ENCODE peak calls at places on chromosomes 4 and X, in eight cellular contexts. One of them, this sample, is unnamed.

GRCh38 chrX:73964607-73965006 is 339.4 kb upstream of the ZCCHC13 start:
- DNase-seq in GM12892: no peak
- DNase-seq in erythroblast: no peak
- DNase-seq in sigmoid colon: no peak
- DNase-seq in tibial nerve: no peak
- DNase-seq in K562: no peak
- DNase-seq in lower leg skin: no peak
- DNase-seq in breast epithelium: no peak
- DNase-seq in this sample: no peak

GRCh38 chr4:7973545-7973981 is 33.9 kb upstream of the AFAP1 start:
- DNase-seq in breast epithelium: peak; percentile 56
- DNase-seq in erythroblast: no peak
- DNase-seq in sigmoid colon: no peak
- DNase-seq in tibial nerve: no peak
- DNase-seq in GM12892: no peak
- DNase-seq in lower leg skin: no peak
- DNase-seq in K562: no peak
- DNase-seq in this sample: no peak

GRCh38 chrX:43861750-43862149 is 20.5 kb downstream of the MAOB start:
- DNase-seq in K562: no peak
- DNase-seq in erythroblast: no peak
- DNase-seq in breast epithelium: no peak
- DNase-seq in lower leg skin: no peak
- DNase-seq in GM12892: no peak
- DNase-seq in tibial nerve: no peak
- DNase-seq in sigmoid colon: no peak
- DNase-seq in this sample: no peak

GRCh38 chr4:61678297-61678696 is 478.2 kb downstream of the ADGRL3 start:
- DNase-seq in breast epithelium: no peak
- DNase-seq in erythroblast: no peak
- DNase-seq in K562: no peak
- DNase-seq in tibial nerve: no peak
- DNase-seq in sigmoid colon: no peak
- DNase-seq in GM12892: no peak
- DNase-seq in lower leg skin: no peak
- DNase-seq in this sample: no peak

GRCh38 chr4:114311745-114312144 is 286.9 kb upstream of the UGT8 start:
- DNase-seq in erythroblast: no peak
- DNase-seq in tibial nerve: no peak
- DNase-seq in K562: no peak
- DNase-seq in lower leg skin: no peak
- DNase-seq in sigmoid colon: no peak
- DNase-seq in GM12892: no peak
- DNase-seq in breast epithelium: no peak
- DNase-seq in this sample: no peak

GRCh38 chrX:40005290-40006011 is 92.3 kb downstream of the BCOR start:
- DNase-seq in GM12892: no peak
- DNase-seq in breast epithelium: no peak
- DNase-seq in tibial nerve: no peak
- DNase-seq in sigmoid colon: no peak
- DNase-seq in erythroblast: no peak
- DNase-seq in lower leg skin: no peak
- DNase-seq in K562: no peak
- DNase-seq in this sample: no peak

GRCh38 chrX:136162827-136163427 is 15.6 kb downstream of the FHL1 start:
- DNase-seq in K562: peak; percentile 49
- DNase-seq in GM12892: no peak
- DNase-seq in lower leg skin: no peak
- DNase-seq in breast epithelium: no peak
- DNase-seq in erythroblast: peak; percentile 36
- DNase-seq in sigmoid colon: peak; percentile 83
- DNase-seq in tibial nerve: no peak
- DNase-seq in this sample: peak; percentile 57

GRCh38 chrX:42708222-42708621 is 69.7 kb downstream of the PPP1R2C start:
- DNase-seq in tibial nerve: no peak
- DNase-seq in erythroblast: no peak
- DNase-seq in sigmoid colon: no peak
- DNase-seq in lower leg skin: no peak
- DNase-seq in K562: no peak
- DNase-seq in GM12892: no peak
- DNase-seq in breast epithelium: no peak
- DNase-seq in this sample: no peak

GRCh38 chrX:25156323-25156722 is 140.6 kb upstream of the ARX start:
- DNase-seq in tibial nerve: no peak
- DNase-seq in erythroblast: no peak
- DNase-seq in breast epithelium: no peak
- DNase-seq in sigmoid colon: no peak
- DNase-seq in lower leg skin: no peak
- DNase-seq in K562: no peak
- DNase-seq in GM12892: no peak
- DNase-seq in this sample: no peak

GRCh38 chr4:13355036-13355910 is 128.9 kb downstream of the RAB28 start:
- DNase-seq in erythroblast: no peak
- DNase-seq in breast epithelium: no peak
- DNase-seq in sigmoid colon: no peak
- DNase-seq in tibial nerve: no peak
- DNase-seq in K562: no peak
- DNase-seq in lower leg skin: no peak
- DNase-seq in GM12892: no peak
- DNase-seq in this sample: no peak

GRCh38 chr4:78446607-78447006 is 105.0 kb upstream of the ANXA3 start:
- DNase-seq in sigmoid colon: no peak
- DNase-seq in GM12892: no peak
- DNase-seq in tibial nerve: no peak
- DNase-seq in breast epithelium: no peak
- DNase-seq in K562: no peak
- DNase-seq in erythroblast: peak; percentile 83
- DNase-seq in lower leg skin: no peak
- DNase-seq in this sample: no peak

GRCh38 chr4:8322794-8323704 is 53.5 kb downstream of the HTRA3 start:
- DNase-seq in GM12892: no peak
- DNase-seq in sigmoid colon: peak; percentile 44
- DNase-seq in erythroblast: no peak
- DNase-seq in lower leg skin: no peak
- DNase-seq in breast epithelium: no peak
- DNase-seq in K562: no peak
- DNase-seq in tibial nerve: no peak
- DNase-seq in this sample: peak; percentile 23

GRCh38 chr4:80268936-80269335 is 2.5 kb downstream of the FGF5 start:
- DNase-seq in GM12892: no peak
- DNase-seq in lower leg skin: no peak
- DNase-seq in sigmoid colon: no peak
- DNase-seq in tibial nerve: no peak
- DNase-seq in erythroblast: no peak
- DNase-seq in K562: no peak
- DNase-seq in breast epithelium: no peak
- DNase-seq in this sample: no peak

GRCh38 chrX:151982217-151982616 is 7.7 kb upstream of the GABRE start:
- DNase-seq in lower leg skin: no peak
- DNase-seq in sigmoid colon: no peak
- DNase-seq in K562: no peak
- DNase-seq in breast epithelium: no peak
- DNase-seq in tibial nerve: no peak
- DNase-seq in erythroblast: no peak
- DNase-seq in GM12892: no peak
- DNase-seq in this sample: no peak

GRCh38 chr4:108272046-108272445 is 103.3 kb upstream of the LEF1 start:
- DNase-seq in K562: no peak
- DNase-seq in tibial nerve: no peak
- DNase-seq in breast epithelium: no peak
- DNase-seq in erythroblast: no peak
- DNase-seq in GM12892: no peak
- DNase-seq in lower leg skin: no peak
- DNase-seq in sigmoid colon: no peak
- DNase-seq in this sample: no peak

GRCh38 chr4:7806080-7806630 is 133.5 kb downstream of the AFAP1 start:
- DNase-seq in GM12892: no peak
- DNase-seq in lower leg skin: no peak
- DNase-seq in tibial nerve: no peak
- DNase-seq in breast epithelium: no peak
- DNase-seq in K562: no peak
- DNase-seq in sigmoid colon: peak; percentile 95
- DNase-seq in erythroblast: no peak
- DNase-seq in this sample: no peak

GRCh38 chrX:300334-300733 is 18.3 kb downstream of the GTPBP6 start:
- DNase-seq in sigmoid colon: no peak
- DNase-seq in lower leg skin: no peak
- DNase-seq in tibial nerve: no peak
- DNase-seq in erythroblast: no peak
- DNase-seq in GM12892: no peak
- DNase-seq in K562: no peak
- DNase-seq in breast epithelium: no peak
- DNase-seq in this sample: no peak

GRCh38 chr4:26093561-26093960 is 179.5 kb downstream of the SMIM20 start:
- DNase-seq in lower leg skin: no peak
- DNase-seq in tibial nerve: no peak
- DNase-seq in GM12892: no peak
- DNase-seq in erythroblast: no peak
- DNase-seq in K562: no peak
- DNase-seq in breast epithelium: no peak
- DNase-seq in sigmoid colon: no peak
- DNase-seq in this sample: no peak

GRCh38 chr4:153676491-153676890 is 7.6 kb upstream of the TLR2 start:
- DNase-seq in GM12892: no peak
- DNase-seq in tibial nerve: no peak
- DNase-seq in breast epithelium: no peak
- DNase-seq in K562: no peak
- DNase-seq in erythroblast: no peak
- DNase-seq in lower leg skin: no peak
- DNase-seq in sigmoid colon: no peak
- DNase-seq in this sample: no peak

GRCh38 chrX:107000013-107000515 is at the start of gene MORC4:
- DNase-seq in K562: peak; percentile 29
- DNase-seq in lower leg skin: peak; percentile 76
- DNase-seq in sigmoid colon: peak; percentile 91
- DNase-seq in erythroblast: peak; percentile 23
- DNase-seq in breast epithelium: peak; percentile 67
- DNase-seq in GM12892: peak; percentile 12
- DNase-seq in tibial nerve: peak; percentile 63
- DNase-seq in this sample: peak; percentile 87
- TF ChIP-seq POLR2A in K562: no peak
- TF ChIP-seq POLR2A in lower leg skin: no peak
- TF ChIP-seq POLR2A in sigmoid colon: peak; percentile 22
- TF ChIP-seq POLR2A in erythroblast: no peak
- TF ChIP-seq POLR2A in breast epithelium: no peak
- TF ChIP-seq POLR2A in GM12892: no peak
- TF ChIP-seq POLR2A in tibial nerve: peak; percentile 28
- TF ChIP-seq POLR2A in this sample: peak; percentile 77

DNA sequence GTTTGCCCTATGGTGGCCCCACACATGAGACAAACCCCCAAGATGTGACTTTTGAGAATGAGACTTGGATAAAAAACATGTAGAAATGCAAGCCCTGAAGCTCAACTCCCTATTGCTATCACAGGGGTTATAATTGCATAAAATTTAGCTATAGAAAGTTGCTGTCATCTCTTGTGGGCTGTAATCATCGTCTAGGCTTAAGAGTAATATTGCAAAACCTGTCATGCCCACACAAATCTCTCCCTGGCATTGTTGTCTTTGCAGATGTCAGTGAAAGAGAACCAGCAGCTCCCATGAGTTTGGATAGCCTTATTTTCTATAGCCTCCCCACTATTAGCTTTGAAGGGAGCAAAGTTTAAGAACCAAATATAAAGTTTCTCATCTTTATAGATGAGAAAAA is 14.6 kb downstream of the ALB start:
- DNase-seq in erythroblast: no peak
- DNase-seq in GM12892: no peak
- DNase-seq in K562: no peak
- DNase-seq in tibial nerve: no peak
- DNase-seq in sigmoid colon: no peak
- DNase-seq in lower leg skin: no peak
- DNase-seq in breast epithelium: no peak
- DNase-seq in this sample: no peak
- TF ChIP-seq POLR2A in erythroblast: no peak
- TF ChIP-seq POLR2A in GM12892: no peak
- TF ChIP-seq POLR2A in K562: no peak
- TF ChIP-seq POLR2A in tibial nerve: no peak
- TF ChIP-seq POLR2A in sigmoid colon: no peak
- TF ChIP-seq POLR2A in lower leg skin: no peak
- TF ChIP-seq POLR2A in breast epithelium: no peak
- TF ChIP-seq POLR2A in this sample: no peak

GRCh38 chrX:154517101-154517781 is 1.2 kb upstream of the FAM3A start:
- DNase-seq in GM12892: no peak
- DNase-seq in K562: no peak
- DNase-seq in lower leg skin: no peak
- DNase-seq in sigmoid colon: peak; percentile 71
- DNase-seq in erythroblast: no peak
- DNase-seq in tibial nerve: no peak
- DNase-seq in breast epithelium: no peak
- DNase-seq in this sample: no peak
- TF ChIP-seq POLR2A in GM12892: no peak
- TF ChIP-seq POLR2A in K562: no peak
- TF ChIP-seq POLR2A in lower leg skin: no peak
- TF ChIP-seq POLR2A in sigmoid colon: no peak
- TF ChIP-seq POLR2A in erythroblast: no peak
- TF ChIP-seq POLR2A in tibial nerve: no peak
- TF ChIP-seq POLR2A in breast epithelium: no peak
- TF ChIP-seq POLR2A in this sample: no peak

GRCh38 chrX:112841114-112841819 is 636 bp upstream of the AMOT start:
- DNase-seq in tibial nerve: peak; percentile 75
- DNase-seq in lower leg skin: peak; percentile 80
- DNase-seq in breast epithelium: peak; percentile 85
- DNase-seq in sigmoid colon: peak; percentile 93
- DNase-seq in erythroblast: peak; percentile 85
- DNase-seq in K562: peak; percentile 90
- DNase-seq in GM12892: peak; percentile 34
- DNase-seq in this sample: peak; percentile 88
- TF ChIP-seq POLR2A in tibial nerve: no peak
- TF ChIP-seq POLR2A in lower leg skin: no peak
- TF ChIP-seq POLR2A in breast epithelium: no peak
- TF ChIP-seq POLR2A in sigmoid colon: no peak
- TF ChIP-seq POLR2A in erythroblast: no peak
- TF ChIP-seq POLR2A in K562: no peak
- TF ChIP-seq POLR2A in GM12892: no peak
- TF ChIP-seq POLR2A in this sample: no peak

GRCh38 chr4:147547314-147548056 is 66.6 kb downstream of the EDNRA start:
- DNase-seq in lower leg skin: no peak
- DNase-seq in K562: no peak
- DNase-seq in sigmoid colon: no peak
- DNase-seq in breast epithelium: no peak
- DNase-seq in GM12892: no peak
- DNase-seq in tibial nerve: no peak
- DNase-seq in erythroblast: no peak
- DNase-seq in this sample: no peak
- TF ChIP-seq POLR2A in lower leg skin: no peak
- TF ChIP-seq POLR2A in K562: no peak
- TF ChIP-seq POLR2A in sigmoid colon: no peak
- TF ChIP-seq POLR2A in breast epithelium: no peak
- TF ChIP-seq POLR2A in GM12892: no peak
- TF ChIP-seq POLR2A in tibial nerve: no peak
- TF ChIP-seq POLR2A in erythroblast: no peak
- TF ChIP-seq POLR2A in this sample: no peak

This sample was measured in right lobe of liver.